ENCODE peak calls at places on chromosomes 12 and 14, in nine cellular contexts. One of them, this sample, is unnamed.

GRCh38 chr14:39683711-39684110 is 251.5 kb upstream of the FBXO33 start:
- DNase-seq in left kidney: no peak
- DNase-seq in AG20443: no peak
- DNase-seq in right cardiac atrium: no peak
- DNase-seq in stimulated activated effector memory CD8-positive, alpha-beta T cell treated with anti-CD3 and anti-CD28 coated beads, Interleukin-12 subunit alpha, Interleukin-12 subunit beta, amount 100 ng/mL, for 72 hours: no peak
- DNase-seq in left ventricle myocardium superior: no peak
- DNase-seq in SK-MEL-5: no peak
- DNase-seq in skeletal muscle cell: no peak
- DNase-seq in CD8-positive, alpha-beta T cell: no peak
- DNase-seq in this sample: no peak

GRCh38 chr14:54881235-54881760 is 21.3 kb downstream of the GCH1 start:
- DNase-seq in left kidney: peak
- DNase-seq in AG20443: peak
- DNase-seq in right cardiac atrium: no peak
- DNase-seq in stimulated activated effector memory CD8-positive, alpha-beta T cell treated with anti-CD3 and anti-CD28 coated beads, Interleukin-12 subunit alpha, Interleukin-12 subunit beta, amount 100 ng/mL, for 72 hours: no peak
- DNase-seq in left ventricle myocardium superior: no peak
- DNase-seq in SK-MEL-5: no peak
- DNase-seq in skeletal muscle cell: no peak
- DNase-seq in CD8-positive, alpha-beta T cell: peak
- DNase-seq in this sample: no peak

GRCh38 chr12:5272061-5272820 is 159.7 kb upstream of the NTF3 start:
- DNase-seq in left kidney: no peak
- DNase-seq in AG20443: no peak
- DNase-seq in right cardiac atrium: no peak
- DNase-seq in stimulated activated effector memory CD8-positive, alpha-beta T cell treated with anti-CD3 and anti-CD28 coated beads, Interleukin-12 subunit alpha, Interleukin-12 subunit beta, amount 100 ng/mL, for 72 hours: no peak
- DNase-seq in left ventricle myocardium superior: no peak
- DNase-seq in SK-MEL-5: no peak
- DNase-seq in skeletal muscle cell: no peak
- DNase-seq in CD8-positive, alpha-beta T cell: no peak
- DNase-seq in this sample: no peak

GRCh38 chr14:90291699-90292098 is 35.3 kb downstream of the PSMC1 start:
- DNase-seq in left kidney: no peak
- DNase-seq in AG20443: no peak
- DNase-seq in right cardiac atrium: no peak
- DNase-seq in stimulated activated effector memory CD8-positive, alpha-beta T cell treated with anti-CD3 and anti-CD28 coated beads, Interleukin-12 subunit alpha, Interleukin-12 subunit beta, amount 100 ng/mL, for 72 hours: no peak
- DNase-seq in left ventricle myocardium superior: no peak
- DNase-seq in SK-MEL-5: peak
- DNase-seq in skeletal muscle cell: no peak
- DNase-seq in CD8-positive, alpha-beta T cell: no peak
- DNase-seq in this sample: no peak

GRCh38 chr12:122067966-122068365 is 10.6 kb upstream of the MLXIP start:
- DNase-seq in left kidney: peak
- DNase-seq in AG20443: no peak
- DNase-seq in right cardiac atrium: no peak
- DNase-seq in stimulated activated effector memory CD8-positive, alpha-beta T cell treated with anti-CD3 and anti-CD28 coated beads, Interleukin-12 subunit alpha, Interleukin-12 subunit beta, amount 100 ng/mL, for 72 hours: peak
- DNase-seq in left ventricle myocardium superior: peak
- DNase-seq in SK-MEL-5: no peak
- DNase-seq in skeletal muscle cell: peak
- DNase-seq in CD8-positive, alpha-beta T cell: peak
- DNase-seq in this sample: no peak

GRCh38 chr12:132161046-132161781 is 17.0 kb downstream of the NOC4L start:
- DNase-seq in left kidney: peak
- DNase-seq in AG20443: no peak
- DNase-seq in right cardiac atrium: peak
- DNase-seq in stimulated activated effector memory CD8-positive, alpha-beta T cell treated with anti-CD3 and anti-CD28 coated beads, Interleukin-12 subunit alpha, Interleukin-12 subunit beta, amount 100 ng/mL, for 72 hours: no peak
- DNase-seq in left ventricle myocardium superior: no peak
- DNase-seq in SK-MEL-5: peak
- DNase-seq in skeletal muscle cell: no peak
- DNase-seq in CD8-positive, alpha-beta T cell: no peak
- DNase-seq in this sample: no peak

GRCh38 chr12:100141998-100142850 is 450 bp downstream of the BLTP3B start:
- DNase-seq in left kidney: peak
- DNase-seq in AG20443: peak
- DNase-seq in right cardiac atrium: peak
- DNase-seq in stimulated activated effector memory CD8-positive, alpha-beta T cell treated with anti-CD3 and anti-CD28 coated beads, Interleukin-12 subunit alpha, Interleukin-12 subunit beta, amount 100 ng/mL, for 72 hours: peak
- DNase-seq in left ventricle myocardium superior: peak
- DNase-seq in SK-MEL-5: peak
- DNase-seq in skeletal muscle cell: no peak
- DNase-seq in CD8-positive, alpha-beta T cell: no peak
- DNase-seq in this sample: peak

GRCh38 chr12:530871-531270 is 71.1 kb downstream of the B4GALNT3 start:
- DNase-seq in left kidney: no peak
- DNase-seq in AG20443: no peak
- DNase-seq in right cardiac atrium: no peak
- DNase-seq in stimulated activated effector memory CD8-positive, alpha-beta T cell treated with anti-CD3 and anti-CD28 coated beads, Interleukin-12 subunit alpha, Interleukin-12 subunit beta, amount 100 ng/mL, for 72 hours: no peak
- DNase-seq in left ventricle myocardium superior: no peak
- DNase-seq in SK-MEL-5: no peak
- DNase-seq in skeletal muscle cell: no peak
- DNase-seq in CD8-positive, alpha-beta T cell: no peak
- DNase-seq in this sample: no peak

GRCh38 chr12:26748741-26749431 is 84.1 kb downstream of the ITPR2 start:
- DNase-seq in left kidney: no peak
- DNase-seq in AG20443: no peak
- DNase-seq in right cardiac atrium: no peak
- DNase-seq in stimulated activated effector memory CD8-positive, alpha-beta T cell treated with anti-CD3 and anti-CD28 coated beads, Interleukin-12 subunit alpha, Interleukin-12 subunit beta, amount 100 ng/mL, for 72 hours: no peak
- DNase-seq in left ventricle myocardium superior: no peak
- DNase-seq in SK-MEL-5: no peak
- DNase-seq in skeletal muscle cell: peak
- DNase-seq in CD8-positive, alpha-beta T cell: no peak
- DNase-seq in this sample: no peak

GRCh38 chr12:7493006-7493405 is 10.6 kb downstream of the CD163 start:
- DNase-seq in left kidney: no peak
- DNase-seq in AG20443: no peak
- DNase-seq in right cardiac atrium: no peak
- DNase-seq in stimulated activated effector memory CD8-positive, alpha-beta T cell treated with anti-CD3 and anti-CD28 coated beads, Interleukin-12 subunit alpha, Interleukin-12 subunit beta, amount 100 ng/mL, for 72 hours: no peak
- DNase-seq in left ventricle myocardium superior: no peak
- DNase-seq in SK-MEL-5: no peak
- DNase-seq in skeletal muscle cell: no peak
- DNase-seq in CD8-positive, alpha-beta T cell: no peak
- DNase-seq in this sample: no peak

GRCh38 chr14:73058923-73059311 is 583 bp downstream of the RBM25 start:
- DNase-seq in left kidney: peak
- DNase-seq in AG20443: peak
- DNase-seq in right cardiac atrium: peak
- DNase-seq in stimulated activated effector memory CD8-positive, alpha-beta T cell treated with anti-CD3 and anti-CD28 coated beads, Interleukin-12 subunit alpha, Interleukin-12 subunit beta, amount 100 ng/mL, for 72 hours: no peak
- DNase-seq in left ventricle myocardium superior: no peak
- DNase-seq in SK-MEL-5: peak
- DNase-seq in skeletal muscle cell: peak
- DNase-seq in CD8-positive, alpha-beta T cell: no peak
- DNase-seq in this sample: peak

This sample was measured in NK-92 treated with Interleukin-12 subunit alpha and Interleukin-12 subunit beta, amount 100 ng/mL, for 24 hours.